ENCODE peak calls at places on chromosomes 11 and 22, in nine cellular contexts. One of them, this sample, is unnamed.

GRCh38 chr22:26546282-26546681 is 34.0 kb upstream of the TFIP11 start:
- DNase-seq in right cardiac atrium: peak
- DNase-seq in dorsolateral prefrontal cortex: no peak
- DNase-seq in PC-3: no peak
- DNase-seq in Peyer's patch: no peak
- DNase-seq in AG04450: no peak
- DNase-seq in uterus: no peak
- DNase-seq in cardiac muscle cell: no peak
- DNase-seq in foreskin keratinocyte: no peak
- DNase-seq in this sample: no peak

GRCh38 chr11:7262672-7263071 is 11.0 kb downstream of the SYT9 start:
- DNase-seq in Peyer's patch: no peak
- DNase-seq in cardiac muscle cell: no peak
- DNase-seq in PC-3: no peak
- DNase-seq in AG04450: no peak
- DNase-seq in foreskin keratinocyte: no peak
- DNase-seq in right cardiac atrium: no peak
- DNase-seq in dorsolateral prefrontal cortex: no peak
- DNase-seq in uterus: no peak
- DNase-seq in this sample: no peak

GRCh38 chr11:60370811-60371297 is 7.5 kb upstream of the MS4A7 start:
- DNase-seq in right cardiac atrium: no peak
- DNase-seq in cardiac muscle cell: no peak
- DNase-seq in foreskin keratinocyte: no peak
- DNase-seq in AG04450: no peak
- DNase-seq in dorsolateral prefrontal cortex: no peak
- DNase-seq in Peyer's patch: no peak
- DNase-seq in PC-3: peak
- DNase-seq in uterus: no peak
- DNase-seq in this sample: no peak

GRCh38 chr22:24119476-24119875 is 61.8 kb upstream of the SUSD2 start:
- DNase-seq in uterus: no peak
- DNase-seq in PC-3: no peak
- DNase-seq in Peyer's patch: no peak
- DNase-seq in foreskin keratinocyte: no peak
- DNase-seq in AG04450: no peak
- DNase-seq in right cardiac atrium: no peak
- DNase-seq in cardiac muscle cell: no peak
- DNase-seq in dorsolateral prefrontal cortex: no peak
- DNase-seq in this sample: no peak

GRCh38 chr22:40654522-40655167 is 18.1 kb upstream of the MRTFA start:
- DNase-seq in right cardiac atrium: peak
- DNase-seq in AG04450: no peak
- DNase-seq in PC-3: peak
- DNase-seq in cardiac muscle cell: no peak
- DNase-seq in Peyer's patch: no peak
- DNase-seq in foreskin keratinocyte: no peak
- DNase-seq in dorsolateral prefrontal cortex: peak
- DNase-seq in uterus: peak
- DNase-seq in this sample: peak

GRCh38 chr11:61797263-61797944 is 4.7 kb downstream of the FEN1 start:
- DNase-seq in Peyer's patch: peak
- DNase-seq in PC-3: peak
- DNase-seq in right cardiac atrium: peak
- DNase-seq in dorsolateral prefrontal cortex: peak
- DNase-seq in uterus: peak
- DNase-seq in cardiac muscle cell: peak
- DNase-seq in AG04450: peak
- DNase-seq in foreskin keratinocyte: no peak
- DNase-seq in this sample: peak

GRCh38 chr22:26547426-26547825 is 35.2 kb upstream of the TFIP11 start:
- DNase-seq in Peyer's patch: no peak
- DNase-seq in uterus: no peak
- DNase-seq in dorsolateral prefrontal cortex: no peak
- DNase-seq in cardiac muscle cell: no peak
- DNase-seq in PC-3: no peak
- DNase-seq in right cardiac atrium: no peak
- DNase-seq in foreskin keratinocyte: peak
- DNase-seq in AG04450: no peak
- DNase-seq in this sample: no peak

GRCh38 chr11:58567889-58568512 is 7.7 kb downstream of the LPXN start:
- DNase-seq in uterus: peak
- DNase-seq in AG04450: no peak
- DNase-seq in cardiac muscle cell: peak
- DNase-seq in dorsolateral prefrontal cortex: peak
- DNase-seq in foreskin keratinocyte: peak
- DNase-seq in PC-3: peak
- DNase-seq in right cardiac atrium: peak
- DNase-seq in Peyer's patch: peak
- DNase-seq in this sample: no peak

GRCh38 chr11:116840224-116840745 is 2.9 kb upstream of the APOA1 start:
- DNase-seq in PC-3: no peak
- DNase-seq in cardiac muscle cell: peak
- DNase-seq in AG04450: no peak
- DNase-seq in dorsolateral prefrontal cortex: peak
- DNase-seq in right cardiac atrium: peak
- DNase-seq in uterus: no peak
- DNase-seq in Peyer's patch: no peak
- DNase-seq in foreskin keratinocyte: no peak
- DNase-seq in this sample: no peak

GRCh38 chr11:74006743-74007304 is 2.1 kb downstream of the UCP3 start:
- DNase-seq in Peyer's patch: no peak
- DNase-seq in PC-3: no peak
- DNase-seq in AG04450: no peak
- DNase-seq in right cardiac atrium: no peak
- DNase-seq in uterus: no peak
- DNase-seq in foreskin keratinocyte: no peak
- DNase-seq in cardiac muscle cell: no peak
- DNase-seq in dorsolateral prefrontal cortex: no peak
- DNase-seq in this sample: no peak

GRCh38 chr11:8873966-8874365 is 37.0 kb upstream of the AKIP1 start:
- DNase-seq in foreskin keratinocyte: no peak
- DNase-seq in uterus: no peak
- DNase-seq in Peyer's patch: no peak
- DNase-seq in cardiac muscle cell: no peak
- DNase-seq in PC-3: no peak
- DNase-seq in dorsolateral prefrontal cortex: no peak
- DNase-seq in right cardiac atrium: no peak
- DNase-seq in AG04450: no peak
- DNase-seq in this sample: no peak

GRCh38 chr11:126394036-126394435 is 38.5 kb downstream of the ST3GAL4 start:
- DNase-seq in Peyer's patch: no peak
- DNase-seq in foreskin keratinocyte: no peak
- DNase-seq in cardiac muscle cell: no peak
- DNase-seq in uterus: no peak
- DNase-seq in PC-3: no peak
- DNase-seq in dorsolateral prefrontal cortex: no peak
- DNase-seq in AG04450: no peak
- DNase-seq in right cardiac atrium: peak
- DNase-seq in this sample: no peak

GRCh38 chr22:31160328-31160978 is 471 bp downstream of the RNF185 start:
- DNase-seq in cardiac muscle cell: peak
- DNase-seq in uterus: no peak
- DNase-seq in PC-3: no peak
- DNase-seq in foreskin keratinocyte: no peak
- DNase-seq in AG04450: no peak
- DNase-seq in dorsolateral prefrontal cortex: peak
- DNase-seq in Peyer's patch: peak
- DNase-seq in right cardiac atrium: no peak
- DNase-seq in this sample: no peak

GRCh38 chr11:68542617-68543016 is 82.1 kb downstream of the PPP6R3 start:
- DNase-seq in Peyer's patch: no peak
- DNase-seq in foreskin keratinocyte: peak
- DNase-seq in uterus: peak
- DNase-seq in dorsolateral prefrontal cortex: no peak
- DNase-seq in PC-3: peak
- DNase-seq in AG04450: peak
- DNase-seq in cardiac muscle cell: no peak
- DNase-seq in right cardiac atrium: no peak
- DNase-seq in this sample: peak

GRCh38 chr11:111938687-111939160 is 1.6 kb downstream of the DIXDC1 start:
- DNase-seq in PC-3: peak
- DNase-seq in AG04450: no peak
- DNase-seq in uterus: no peak
- DNase-seq in foreskin keratinocyte: no peak
- DNase-seq in Peyer's patch: peak
- DNase-seq in cardiac muscle cell: no peak
- DNase-seq in dorsolateral prefrontal cortex: no peak
- DNase-seq in right cardiac atrium: no peak
- DNase-seq in this sample: no peak

GRCh38 chr11:27524155-27524554 is 17.6 kb upstream of the LIN7C start:
- DNase-seq in cardiac muscle cell: peak
- DNase-seq in PC-3: peak
- DNase-seq in right cardiac atrium: no peak
- DNase-seq in foreskin keratinocyte: peak
- DNase-seq in dorsolateral prefrontal cortex: no peak
- DNase-seq in uterus: no peak
- DNase-seq in Peyer's patch: no peak
- DNase-seq in AG04450: no peak
- DNase-seq in this sample: peak

GRCh38 chr11:64437426-64437825 is 78.5 kb downstream of the RPS6KA4 start:
- DNase-seq in uterus: no peak
- DNase-seq in PC-3: no peak
- DNase-seq in dorsolateral prefrontal cortex: no peak
- DNase-seq in Peyer's patch: no peak
- DNase-seq in cardiac muscle cell: no peak
- DNase-seq in foreskin keratinocyte: peak
- DNase-seq in AG04450: no peak
- DNase-seq in right cardiac atrium: no peak
- DNase-seq in this sample: no peak

GRCh38 chr11:64436025-64436424 is 77.1 kb downstream of the RPS6KA4 start:
- DNase-seq in foreskin keratinocyte: peak
- DNase-seq in PC-3: peak
- DNase-seq in cardiac muscle cell: no peak
- DNase-seq in right cardiac atrium: no peak
- DNase-seq in Peyer's patch: no peak
- DNase-seq in uterus: no peak
- DNase-seq in dorsolateral prefrontal cortex: no peak
- DNase-seq in AG04450: no peak
- DNase-seq in this sample: peak

GRCh38 chr11:64444838-64445441 is 86.0 kb downstream of the RPS6KA4 start:
- DNase-seq in uterus: no peak
- DNase-seq in cardiac muscle cell: no peak
- DNase-seq in AG04450: no peak
- DNase-seq in Peyer's patch: no peak
- DNase-seq in PC-3: peak
- DNase-seq in dorsolateral prefrontal cortex: no peak
- DNase-seq in right cardiac atrium: no peak
- DNase-seq in foreskin keratinocyte: peak
- DNase-seq in this sample: no peak

GRCh38 chr11:64441127-64441526 is 82.2 kb downstream of the RPS6KA4 start:
- DNase-seq in AG04450: no peak
- DNase-seq in PC-3: no peak
- DNase-seq in Peyer's patch: no peak
- DNase-seq in foreskin keratinocyte: no peak
- DNase-seq in uterus: no peak
- DNase-seq in dorsolateral prefrontal cortex: no peak
- DNase-seq in cardiac muscle cell: no peak
- DNase-seq in right cardiac atrium: no peak
- DNase-seq in this sample: no peak

DNA sequence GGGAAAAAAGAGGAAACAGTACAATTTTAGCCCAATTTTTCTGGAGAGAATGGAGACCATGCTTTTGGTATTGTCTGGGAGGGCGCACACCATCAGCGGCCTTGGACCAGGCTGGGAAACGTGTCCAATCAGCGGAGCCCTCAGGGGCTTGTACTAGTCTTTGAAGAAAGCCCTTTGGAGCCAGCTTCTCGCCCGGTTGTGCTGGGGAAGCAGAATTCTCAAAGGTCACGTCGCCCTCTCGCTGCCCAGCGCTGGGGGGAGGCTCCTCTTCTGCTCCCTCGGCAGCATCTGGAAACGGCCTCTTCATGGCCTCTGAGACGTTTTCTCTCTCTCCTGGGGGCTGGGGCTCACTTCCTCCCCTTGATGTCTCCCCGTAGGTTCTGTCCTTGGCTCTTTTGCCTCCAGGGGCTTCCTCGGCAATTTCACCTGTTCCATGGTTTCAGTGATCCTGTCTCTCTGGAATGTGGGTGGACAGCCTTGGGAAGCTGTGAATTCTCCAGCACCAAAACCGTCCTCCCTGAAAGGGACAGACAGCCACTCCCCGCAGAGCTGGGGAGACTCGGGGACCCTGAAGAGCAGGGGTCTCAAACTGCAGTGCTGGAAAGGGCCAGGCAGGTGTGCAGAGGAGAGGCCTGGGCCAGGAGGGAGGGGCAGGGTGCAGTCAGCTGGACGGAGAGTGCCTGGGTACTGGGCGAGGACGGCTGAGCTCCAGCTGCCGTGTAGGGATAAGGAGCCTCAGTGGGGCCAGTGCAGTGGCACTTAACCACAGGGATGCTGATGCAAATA is 80.2 kb downstream of the RPS6KA4 start:
- DNase-seq in foreskin keratinocyte: peak
- DNase-seq in cardiac muscle cell: no peak
- DNase-seq in PC-3: peak
- DNase-seq in uterus: no peak
- DNase-seq in dorsolateral prefrontal cortex: no peak
- DNase-seq in Peyer's patch: no peak
- DNase-seq in AG04450: no peak
- DNase-seq in right cardiac atrium: no peak
- DNase-seq in this sample: peak
- H3K27ac ChIP-seq in foreskin keratinocyte: no peak
- H3K27ac ChIP-seq in cardiac muscle cell: no peak
- H3K27ac ChIP-seq in PC-3: no peak
- H3K27ac ChIP-seq in uterus: no peak
- H3K27ac ChIP-seq in dorsolateral prefrontal cortex: no peak
- H3K27ac ChIP-seq in Peyer's patch: no peak
- H3K27ac ChIP-seq in AG04450: no peak
- H3K27ac ChIP-seq in right cardiac atrium: no peak
- H3K27ac ChIP-seq in this sample: peak

GRCh38 chr11:121451982-121452608 is at the start of gene SORL1:
- DNase-seq in PC-3: peak
- DNase-seq in foreskin keratinocyte: no peak
- DNase-seq in AG04450: no peak
- DNase-seq in right cardiac atrium: peak
- DNase-seq in cardiac muscle cell: peak
- DNase-seq in uterus: peak
- DNase-seq in Peyer's patch: peak
- DNase-seq in dorsolateral prefrontal cortex: peak
- DNase-seq in this sample: peak
- H3K27ac ChIP-seq in PC-3: peak
- H3K27ac ChIP-seq in foreskin keratinocyte: peak
- H3K27ac ChIP-seq in AG04450: no peak
- H3K27ac ChIP-seq in right cardiac atrium: no peak
- H3K27ac ChIP-seq in cardiac muscle cell: no peak
- H3K27ac ChIP-seq in uterus: peak
- H3K27ac ChIP-seq in Peyer's patch: peak
- H3K27ac ChIP-seq in dorsolateral prefrontal cortex: peak
- H3K27ac ChIP-seq in this sample: no peak

GRCh38 chr22:50464451-50464850 is 10.4 kb downstream of the SBF1 start:
- DNase-seq in PC-3: no peak
- DNase-seq in dorsolateral prefrontal cortex: no peak
- DNase-seq in right cardiac atrium: no peak
- DNase-seq in AG04450: no peak
- DNase-seq in foreskin keratinocyte: no peak
- DNase-seq in Peyer's patch: no peak
- DNase-seq in cardiac muscle cell: no peak
- DNase-seq in uterus: no peak
- DNase-seq in this sample: no peak
- H3K27ac ChIP-seq in PC-3: no peak
- H3K27ac ChIP-seq in dorsolateral prefrontal cortex: no peak
- H3K27ac ChIP-seq in right cardiac atrium: no peak
- H3K27ac ChIP-seq in AG04450: no peak
- H3K27ac ChIP-seq in foreskin keratinocyte: no peak
- H3K27ac ChIP-seq in Peyer's patch: no peak
- H3K27ac ChIP-seq in cardiac muscle cell: no peak
- H3K27ac ChIP-seq in uterus: no peak
- H3K27ac ChIP-seq in this sample: no peak

GRCh38 chr11:97965849-97966646 is 1054.7 kb upstream of the CNTN5 start:
- DNase-seq in Peyer's patch: no peak
- DNase-seq in foreskin keratinocyte: peak
- DNase-seq in uterus: no peak
- DNase-seq in PC-3: peak
- DNase-seq in dorsolateral prefrontal cortex: no peak
- DNase-seq in AG04450: peak
- DNase-seq in right cardiac atrium: no peak
- DNase-seq in cardiac muscle cell: no peak
- DNase-seq in this sample: peak
- H3K27ac ChIP-seq in Peyer's patch: no peak
- H3K27ac ChIP-seq in foreskin keratinocyte: peak
- H3K27ac ChIP-seq in uterus: no peak
- H3K27ac ChIP-seq in PC-3: peak
- H3K27ac ChIP-seq in dorsolateral prefrontal cortex: no peak
- H3K27ac ChIP-seq in AG04450: peak
- H3K27ac ChIP-seq in right cardiac atrium: no peak
- H3K27ac ChIP-seq in cardiac muscle cell: no peak
- H3K27ac ChIP-seq in this sample: peak